ENCODE peak calls at places on chromosomes 1 and 21, in nine cellular contexts. One of them, this sample, is unnamed.

GRCh38 chr1:214920337-214920736 is 162.2 kb upstream of the KCNK2 start:
- DNase-seq in cerebellar cortex: no peak
- DNase-seq in ACHN: no peak
- DNase-seq in HFFc6: no peak
- DNase-seq in NCI-H345: no peak
- DNase-seq in mesendoderm: peak
- DNase-seq in CD4-positive, alpha-beta T cell: no peak
- DNase-seq in H9: no peak
- DNase-seq in stimulated activated CD8-positive, alpha-beta memory T cell treated with anti-CD3 and anti-CD28 coated beads, Interleukin-7, amount 100 ng/mL, for 24 hours: no peak
- DNase-seq in this sample: no peak

GRCh38 chr1:201513498-201514243 is 6.7 kb upstream of the CSRP1 start:
- DNase-seq in CD4-positive, alpha-beta T cell: no peak
- DNase-seq in stimulated activated CD8-positive, alpha-beta memory T cell treated with anti-CD3 and anti-CD28 coated beads, Interleukin-7, amount 100 ng/mL, for 24 hours: no peak
- DNase-seq in HFFc6: no peak
- DNase-seq in H9: no peak
- DNase-seq in ACHN: no peak
- DNase-seq in NCI-H345: no peak
- DNase-seq in cerebellar cortex: no peak
- DNase-seq in mesendoderm: peak
- DNase-seq in this sample: no peak

GRCh38 chr1:202112864-202113689 is 9.6 kb upstream of the GPR37L1 start:
- DNase-seq in stimulated activated CD8-positive, alpha-beta memory T cell treated with anti-CD3 and anti-CD28 coated beads, Interleukin-7, amount 100 ng/mL, for 24 hours: no peak
- DNase-seq in H9: no peak
- DNase-seq in NCI-H345: no peak
- DNase-seq in CD4-positive, alpha-beta T cell: no peak
- DNase-seq in mesendoderm: no peak
- DNase-seq in HFFc6: peak
- DNase-seq in cerebellar cortex: no peak
- DNase-seq in ACHN: peak
- DNase-seq in this sample: no peak

GRCh38 chr1:110309768-110310167 is 29.4 kb upstream of the RBM15 start:
- DNase-seq in NCI-H345: no peak
- DNase-seq in ACHN: no peak
- DNase-seq in stimulated activated CD8-positive, alpha-beta memory T cell treated with anti-CD3 and anti-CD28 coated beads, Interleukin-7, amount 100 ng/mL, for 24 hours: no peak
- DNase-seq in HFFc6: peak
- DNase-seq in H9: no peak
- DNase-seq in cerebellar cortex: peak
- DNase-seq in mesendoderm: no peak
- DNase-seq in CD4-positive, alpha-beta T cell: no peak
- DNase-seq in this sample: peak

GRCh38 chr1:24418898-24419628 is 3.5 kb downstream of the NIPAL3 start:
- DNase-seq in HFFc6: no peak
- DNase-seq in cerebellar cortex: peak
- DNase-seq in mesendoderm: no peak
- DNase-seq in stimulated activated CD8-positive, alpha-beta memory T cell treated with anti-CD3 and anti-CD28 coated beads, Interleukin-7, amount 100 ng/mL, for 24 hours: no peak
- DNase-seq in NCI-H345: no peak
- DNase-seq in H9: peak
- DNase-seq in CD4-positive, alpha-beta T cell: no peak
- DNase-seq in ACHN: no peak
- DNase-seq in this sample: peak

GRCh38 chr1:211697356-211697755 is 21.9 kb upstream of the NEK2 start:
- DNase-seq in mesendoderm: no peak
- DNase-seq in HFFc6: no peak
- DNase-seq in ACHN: no peak
- DNase-seq in stimulated activated CD8-positive, alpha-beta memory T cell treated with anti-CD3 and anti-CD28 coated beads, Interleukin-7, amount 100 ng/mL, for 24 hours: no peak
- DNase-seq in H9: no peak
- DNase-seq in NCI-H345: peak
- DNase-seq in cerebellar cortex: no peak
- DNase-seq in CD4-positive, alpha-beta T cell: no peak
- DNase-seq in this sample: no peak

GRCh38 chr1:106753069-106753468 is 303.4 kb upstream of the PRMT6 start:
- DNase-seq in H9: no peak
- DNase-seq in NCI-H345: no peak
- DNase-seq in HFFc6: no peak
- DNase-seq in cerebellar cortex: peak
- DNase-seq in ACHN: no peak
- DNase-seq in stimulated activated CD8-positive, alpha-beta memory T cell treated with anti-CD3 and anti-CD28 coated beads, Interleukin-7, amount 100 ng/mL, for 24 hours: no peak
- DNase-seq in CD4-positive, alpha-beta T cell: no peak
- DNase-seq in mesendoderm: no peak
- DNase-seq in this sample: no peak

GRCh38 chr1:32540589-32540988 is 1.4 kb downstream of the ZBTB8A start:
- DNase-seq in stimulated activated CD8-positive, alpha-beta memory T cell treated with anti-CD3 and anti-CD28 coated beads, Interleukin-7, amount 100 ng/mL, for 24 hours: no peak
- DNase-seq in H9: no peak
- DNase-seq in CD4-positive, alpha-beta T cell: no peak
- DNase-seq in HFFc6: no peak
- DNase-seq in cerebellar cortex: no peak
- DNase-seq in mesendoderm: peak
- DNase-seq in NCI-H345: peak
- DNase-seq in ACHN: no peak
- DNase-seq in this sample: no peak

GRCh38 chr1:110106013-110106941 is 6.0 kb upstream of the UBL4B start:
- DNase-seq in cerebellar cortex: peak
- DNase-seq in stimulated activated CD8-positive, alpha-beta memory T cell treated with anti-CD3 and anti-CD28 coated beads, Interleukin-7, amount 100 ng/mL, for 24 hours: peak
- DNase-seq in mesendoderm: peak
- DNase-seq in NCI-H345: peak
- DNase-seq in ACHN: peak
- DNase-seq in H9: peak
- DNase-seq in HFFc6: peak
- DNase-seq in CD4-positive, alpha-beta T cell: peak
- DNase-seq in this sample: peak

GRCh38 chr1:181117648-181118449 is 29.3 kb downstream of the IER5 start:
- DNase-seq in cerebellar cortex: no peak
- DNase-seq in HFFc6: peak
- DNase-seq in NCI-H345: peak
- DNase-seq in ACHN: no peak
- DNase-seq in mesendoderm: peak
- DNase-seq in H9: no peak
- DNase-seq in CD4-positive, alpha-beta T cell: no peak
- DNase-seq in stimulated activated CD8-positive, alpha-beta memory T cell treated with anti-CD3 and anti-CD28 coated beads, Interleukin-7, amount 100 ng/mL, for 24 hours: no peak
- DNase-seq in this sample: peak

GRCh38 chr1:39788758-39789570 is at the start of gene BMP8B:
- DNase-seq in CD4-positive, alpha-beta T cell: peak
- DNase-seq in HFFc6: no peak
- DNase-seq in mesendoderm: peak
- DNase-seq in H9: peak
- DNase-seq in cerebellar cortex: peak
- DNase-seq in ACHN: peak
- DNase-seq in NCI-H345: peak
- DNase-seq in stimulated activated CD8-positive, alpha-beta memory T cell treated with anti-CD3 and anti-CD28 coated beads, Interleukin-7, amount 100 ng/mL, for 24 hours: no peak
- DNase-seq in this sample: no peak

GRCh38 chr21:18350216-18350615 is 53.4 kb downstream of the TMPRSS15 start:
- DNase-seq in NCI-H345: no peak
- DNase-seq in CD4-positive, alpha-beta T cell: no peak
- DNase-seq in mesendoderm: no peak
- DNase-seq in HFFc6: no peak
- DNase-seq in H9: no peak
- DNase-seq in cerebellar cortex: no peak
- DNase-seq in ACHN: no peak
- DNase-seq in stimulated activated CD8-positive, alpha-beta memory T cell treated with anti-CD3 and anti-CD28 coated beads, Interleukin-7, amount 100 ng/mL, for 24 hours: no peak
- DNase-seq in this sample: no peak

GRCh38 chr1:151718011-151718431 is 1.4 kb upstream of the CELF3 start:
- DNase-seq in ACHN: no peak
- DNase-seq in H9: no peak
- DNase-seq in NCI-H345: peak
- DNase-seq in stimulated activated CD8-positive, alpha-beta memory T cell treated with anti-CD3 and anti-CD28 coated beads, Interleukin-7, amount 100 ng/mL, for 24 hours: no peak
- DNase-seq in HFFc6: no peak
- DNase-seq in cerebellar cortex: peak
- DNase-seq in mesendoderm: no peak
- DNase-seq in CD4-positive, alpha-beta T cell: no peak
- DNase-seq in this sample: peak

GRCh38 chr1:94061513-94062443 is 59.2 kb downstream of the ABCA4 start:
- DNase-seq in CD4-positive, alpha-beta T cell: no peak
- DNase-seq in stimulated activated CD8-positive, alpha-beta memory T cell treated with anti-CD3 and anti-CD28 coated beads, Interleukin-7, amount 100 ng/mL, for 24 hours: no peak
- DNase-seq in HFFc6: peak
- DNase-seq in cerebellar cortex: peak
- DNase-seq in ACHN: peak
- DNase-seq in H9: peak
- DNase-seq in NCI-H345: peak
- DNase-seq in mesendoderm: peak
- DNase-seq in this sample: peak

GRCh38 chr1:151540982-151541377 is 871 bp downstream of the TUFT1 start:
- DNase-seq in H9: peak
- DNase-seq in CD4-positive, alpha-beta T cell: no peak
- DNase-seq in ACHN: no peak
- DNase-seq in stimulated activated CD8-positive, alpha-beta memory T cell treated with anti-CD3 and anti-CD28 coated beads, Interleukin-7, amount 100 ng/mL, for 24 hours: no peak
- DNase-seq in mesendoderm: peak
- DNase-seq in NCI-H345: peak
- DNase-seq in HFFc6: no peak
- DNase-seq in cerebellar cortex: peak
- DNase-seq in this sample: no peak

This sample was measured in bronchial epithelial cell.